ENCODE peak calls at places on chromosomes 3 and 15, in seven cellular contexts. V is cardiac muscle cell, Y is GM23338, R is kidney epithelial cell, K is body of pancreas, L is neural progenitor cell, O is pancreas. G is an unnamed sample.

GRCh38 chr3:151230644-151231043 is 27.6 kb upstream of the GPR171 start:
- DNase-seq in L (no peak), O (no peak), R (no peak), Y (no peak), K (no peak), V (no peak), G (no peak)

GRCh38 chr15:79900087-79900486 is 3.3 kb upstream of the MTHFS start:
- DNase-seq in L (no peak), V (no peak), Y (no peak), O (no peak), K (no peak), R (no peak), G (no peak)

GRCh38 chr15:94174399-94174802 is 57.0 kb upstream of the MCTP2 start:
- DNase-seq in O (no peak), V (no peak), L (no peak), Y (no peak), K (no peak), R (peak; percentile 23), G (no peak)

GRCh38 chr3:176961916-176962315 is 235.4 kb downstream of the TBL1XR1 start:
- DNase-seq in R (peak; percentile 29), L (no peak), K (no peak), O (no peak), Y (peak; percentile 12), V (peak; percentile 42), G (no peak)

GRCh38 chr3:59422312-59422711 is 372.5 kb upstream of the CFAP20DC start:
- DNase-seq in V (no peak), Y (no peak), O (no peak), R (no peak), L (no peak), K (no peak), G (no peak)

GRCh38 chr3:25945836-25946235 is 155.9 kb downstream of the OXSM start:
- DNase-seq in O (no peak), V (no peak), L (no peak), R (no peak), Y (no peak), K (no peak), G (no peak)

GRCh38 chr3:173044998-173045397 is 96.0 kb downstream of the SPATA16 start:
- DNase-seq in L (no peak), R (no peak), Y (no peak), O (no peak), K (no peak), V (peak; percentile 15), G (no peak)

GRCh38 chr3:62154457-62155148 is 218.7 kb downstream of the FEZF2 start:
- DNase-seq in L (no peak), O (no peak), Y (peak; percentile 22), K (no peak), V (no peak), R (no peak), G (no peak)

GRCh38 chr3:27666708-27667107 is 55.4 kb downstream of the EOMES start:
- DNase-seq in O (no peak), R (no peak), Y (peak; percentile 93), K (peak; percentile 30), V (peak; percentile 92), L (peak; percentile 94), G (peak; percentile 51)

GRCh38 chr3:33855884-33856546 is 57.6 kb downstream of the PDCD6IP start:
- DNase-seq in R (peak; percentile 21), O (no peak), Y (no peak), V (peak; percentile 32), L (no peak), K (no peak), G (no peak)

GRCh38 chr3:16132190-16132589 is 42.3 kb upstream of the GALNT15 start:
- DNase-seq in L (peak; percentile 12), R (no peak), V (no peak), O (no peak), Y (peak; percentile 51), K (no peak), G (no peak)

GRCh38 chr3:66253790-66254620 is 33.2 kb downstream of the SLC25A26 start:
- DNase-seq in O (no peak), Y (peak; percentile 45), V (peak; percentile 64), K (no peak), R (no peak), L (peak; percentile 12), G (no peak)

GRCh38 chr15:89781055-89781454 is 4.9 kb downstream of the MESP2 start:
- DNase-seq in Y (no peak), O (no peak), K (no peak), L (no peak), R (no peak), V (no peak), G (no peak)

GRCh38 chr3:185981621-185982020 is 43.8 kb upstream of the TRA2B start:
- DNase-seq in K (no peak), Y (no peak), V (no peak), O (no peak), L (no peak), R (no peak), G (no peak)

GRCh38 chr3:43132883-43133743 is 27.2 kb upstream of the POMGNT2 start:
- DNase-seq in Y (no peak), O (no peak), L (no peak), R (no peak), K (no peak), V (no peak), G (no peak)

GRCh38 chr3:6860911-6861330 is at the start of gene GRM7:
- DNase-seq in R (peak; percentile 14), V (no peak), K (peak; percentile 19), L (peak; percentile 79), O (no peak), Y (no peak), G (peak; percentile 16)

GRCh38 chr3:146145642-146146041 is 15.3 kb downstream of the PLOD2 start:
- DNase-seq in R (no peak), K (no peak), Y (no peak), V (no peak), O (no peak), L (no peak), G (no peak)

GRCh38 chr3:146142757-146143156 is 18.2 kb downstream of the PLOD2 start:
- DNase-seq in L (peak; percentile 33), Y (peak; percentile 30), R (no peak), O (no peak), V (peak; percentile 59), K (no peak), G (no peak)

GRCh38 chr3:146152841-146153240 is 8.1 kb downstream of the PLOD2 start:
- DNase-seq in V (no peak), Y (peak; percentile 16), K (peak; percentile 41), R (no peak), L (peak; percentile 12), O (peak; percentile 18), G (no peak)

GRCh38 chr3:146153429-146153828 is 7.6 kb downstream of the PLOD2 start:
- DNase-seq in O (no peak), K (no peak), V (no peak), L (no peak), R (no peak), Y (no peak), G (no peak)

GRCh38 chr3:146148468-146148931 is 12.5 kb downstream of the PLOD2 start:
- DNase-seq in K (no peak), O (no peak), V (peak; percentile 68), L (no peak), R (no peak), Y (peak; percentile 39), G (no peak)
- TF ChIP-seq CTCF in K (peak; percentile 36), O (no peak), V (peak; percentile 47), L (no peak), R (peak; percentile 39), Y (peak; percentile 52), G (no peak)

GRCh38 chr3:157089455-157090221 is 70.3 kb downstream of the CCNL1 start:
- DNase-seq in K (peak; percentile 52), R (no peak), L (no peak), Y (peak; percentile 19), O (peak; percentile 56), V (no peak), G (no peak)

GRCh38 chr3:157086775-157087174 is 73.2 kb downstream of the CCNL1 start:
- DNase-seq in Y (no peak), O (no peak), V (no peak), K (no peak), L (no peak), R (no peak), G (no peak)

GRCh38 chr3:157088133-157088488 is 71.8 kb downstream of the CCNL1 start:
- DNase-seq in K (no peak), O (no peak), R (no peak), L (no peak), V (peak; percentile 40), Y (no peak), G (no peak)

GRCh38 chr3:157087398-157088132 is 72.4 kb downstream of the CCNL1 start:
- DNase-seq in O (no peak), V (peak; percentile 45), R (no peak), K (no peak), L (no peak), Y (no peak), G (no peak)

DNA sequence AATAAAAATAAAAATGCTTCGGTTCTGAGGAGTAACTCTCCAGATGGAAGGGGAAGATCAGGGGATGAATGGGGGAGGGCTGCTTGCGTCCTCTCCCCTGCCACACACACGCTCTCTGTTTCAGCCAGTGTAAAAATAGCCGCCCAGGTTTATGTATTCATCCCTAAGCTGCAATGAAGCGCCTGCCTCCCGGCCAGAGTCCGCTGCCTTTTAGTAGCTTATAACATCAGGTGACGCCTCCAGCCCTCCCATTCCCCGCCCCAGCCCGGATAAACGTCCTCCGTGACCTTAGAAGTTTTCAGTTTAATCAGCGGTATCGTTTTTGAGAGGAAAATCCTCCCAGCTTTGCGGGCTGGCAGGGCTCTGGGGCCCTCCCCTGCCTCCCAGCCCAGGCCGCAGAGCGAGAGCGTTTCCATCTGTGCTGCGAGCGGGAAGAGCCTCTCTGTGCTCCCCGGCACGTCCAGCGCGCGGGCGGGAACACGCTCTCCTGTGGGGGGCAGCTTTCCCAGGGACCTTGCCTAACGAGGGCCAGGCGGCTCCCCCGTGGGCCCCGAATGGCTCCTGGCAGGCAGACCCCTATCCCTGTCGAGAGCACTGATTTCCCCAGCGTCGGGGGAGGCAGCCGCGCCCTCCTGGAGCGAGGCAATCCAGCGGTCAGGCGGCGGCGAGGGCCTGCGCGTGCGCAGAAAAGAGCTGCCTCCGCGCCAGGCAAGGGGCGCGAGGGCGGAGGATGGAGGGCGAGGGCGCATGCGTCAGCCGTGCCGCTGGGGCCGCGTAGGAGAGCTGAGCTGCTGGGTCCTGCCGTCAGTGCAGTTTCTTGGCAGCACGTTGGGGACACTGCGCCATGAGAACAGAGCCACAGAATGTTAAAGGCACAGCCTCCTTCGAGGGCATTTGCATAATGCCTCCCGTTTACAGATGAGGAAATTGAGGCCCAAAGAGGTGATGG is 71.2 kb downstream of the CCNL1 start:
- DNase-seq in Y (peak; percentile 95), R (no peak), L (peak; percentile 96), K (peak; percentile 98), O (peak; percentile 96), V (peak; percentile 99), G (peak; percentile 95)
- TF ChIP-seq CTCF in Y (peak; percentile 8), R (no peak), L (peak; percentile 26), K (peak; percentile 8), O (no peak), V (peak; percentile 16), G (no peak)

GRCh38 chr3:138941259-138941885 is 5.6 kb downstream of the FOXL2 start:
- DNase-seq in R (no peak), L (peak; percentile 79), Y (peak; percentile 86), O (no peak), V (peak; percentile 77), K (peak; percentile 35), G (peak; percentile 59)
- TF ChIP-seq CTCF in R (peak; percentile 82), L (peak; percentile 81), Y (peak; percentile 84), O (peak; percentile 17), V (peak; percentile 78), K (peak; percentile 57), G (peak; percentile 66)

DNA sequence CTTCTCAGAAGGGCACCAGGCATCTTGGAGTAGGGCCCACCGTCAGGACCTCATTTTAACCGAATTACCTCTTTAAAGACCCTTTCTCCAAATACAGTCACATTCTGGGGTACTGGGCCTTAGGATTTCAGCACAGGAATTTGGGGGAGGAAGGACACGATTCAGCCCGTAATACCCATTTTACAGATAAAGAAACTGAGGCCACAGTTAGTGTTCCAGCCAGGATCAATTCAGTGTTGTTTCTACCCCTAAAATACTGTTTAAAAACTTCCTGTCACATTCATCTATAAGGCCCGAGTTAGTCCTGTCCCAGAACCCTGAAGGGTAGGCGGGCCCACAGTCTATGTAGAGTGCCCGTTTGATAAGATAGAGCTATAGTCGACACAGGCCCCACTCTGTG is 19.3 kb downstream of the BFSP2 start:
- DNase-seq in O (no peak), V (no peak), L (no peak), R (no peak), Y (no peak), K (no peak), G (no peak)
- TF ChIP-seq CTCF in O (no peak), V (no peak), L (no peak), R (no peak), Y (no peak), K (no peak), G (no peak)

G was measured in neural crest cell.